ENCODE peak calls at places on chromosomes 12 and 14, in four cellular contexts. G is transverse colon, D is body of pancreas, H is heart right ventricle. U is an unnamed sample. For H3K4me1, the result is how much of the 10 kb centered on the place peaks cover.

GRCh38 chr12:62846506-62846905 is 88.4 kb downstream of the PPM1H start:
- DNase-seq in H (no peak), G (no peak), D (no peak), U (no peak)

GRCh38 chr12:31005944-31006361 is 67.7 kb upstream of the DDX11 start:
- DNase-seq in G (no peak), D (no peak), H (no peak), U (no peak)

GRCh38 chr12:91622981-91623380 is 440.4 kb upstream of the DCN start:
- DNase-seq in G (no peak), D (no peak), H (no peak), U (no peak)

GRCh38 chr12:124454735-124455134 is 112.7 kb downstream of the NCOR2 start:
- DNase-seq in G (no peak), D (no peak), H (no peak), U (no peak)

GRCh38 chr12:40065636-40066035 is 40.2 kb downstream of the SLC2A13 start:
- DNase-seq in H (no peak), G (no peak), D (no peak), U (peak)

GRCh38 chr12:130705174-130705880 is 10.8 kb downstream of the RIMBP2 start:
- DNase-seq in H (no peak), D (no peak), G (no peak), U (no peak)

GRCh38 chr12:112524676-112525425 is 106.1 kb downstream of the PTPN11 start:
- DNase-seq in D (no peak), H (no peak), G (no peak), U (no peak)

GRCh38 chr12:118704517-118704916 is 276.8 kb upstream of the SRRM4 start:
- DNase-seq in D (no peak), H (no peak), G (no peak), U (no peak)

GRCh38 chr12:94873368-94874085 is 130.0 kb downstream of the NDUFA12 start:
- DNase-seq in G (peak), H (no peak), D (no peak), U (peak)

GRCh38 chr12:102888511-102888910 is 28.5 kb downstream of the PAH start:
- DNase-seq in D (no peak), G (no peak), H (no peak), U (no peak)

GRCh38 chr14:93331375-93332031 is 1.3 kb downstream of the BTBD7 start:
- DNase-seq in D (no peak), H (peak), G (peak), U (no peak)

GRCh38 chr14:53533384-53533975 is 380.4 kb upstream of the DDHD1 start:
- DNase-seq in D (no peak), G (no peak), H (no peak), U (no peak)

GRCh38 chr14:55721353-55721752 is 141.3 kb downstream of the KTN1 start:
- DNase-seq in G (no peak), H (no peak), D (peak), U (no peak)

GRCh38 chr14:50045039-50045711 is 71.2 kb downstream of the VCPKMT start:
- DNase-seq in H (peak), G (peak), D (peak), U (no peak)
- H3K4me3 ChIP-seq in H (no peak), G (no peak), D (no peak), U (no peak)

GRCh38 chr12:51984657-51985056 is 22.1 kb upstream of the TAMALIN start:
- DNase-seq in H (no peak), D (no peak), G (no peak), U (no peak)
- H3K4me1 ChIP-seq in H (under half), D (under half), G (under half), U (under half)

DNA sequence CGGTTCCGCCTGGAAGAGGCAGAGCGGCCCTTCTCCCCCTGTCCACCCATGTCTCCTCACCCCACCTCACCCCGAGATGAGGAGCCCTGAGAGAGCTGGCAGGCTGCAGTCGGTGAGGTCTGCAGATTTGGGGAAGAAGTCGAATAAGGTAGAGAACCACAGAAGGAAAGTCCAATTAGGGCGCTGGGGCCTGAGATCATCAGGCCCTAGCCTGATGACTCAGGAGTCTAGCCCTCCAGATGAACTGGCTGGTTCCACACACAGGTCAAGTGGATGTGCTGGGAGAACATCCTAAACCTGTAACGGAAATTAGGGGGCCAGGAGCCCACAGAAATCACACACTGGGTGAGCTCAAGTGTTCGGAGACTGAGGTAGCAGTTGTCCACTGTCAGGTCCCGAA is 1.1 kb upstream of the METTL17 start:
- DNase-seq in H (no peak), D (no peak), G (no peak), U (no peak)
- H3K4me3 ChIP-seq in H (peak), D (no peak), G (no peak), U (no peak)

DNA sequence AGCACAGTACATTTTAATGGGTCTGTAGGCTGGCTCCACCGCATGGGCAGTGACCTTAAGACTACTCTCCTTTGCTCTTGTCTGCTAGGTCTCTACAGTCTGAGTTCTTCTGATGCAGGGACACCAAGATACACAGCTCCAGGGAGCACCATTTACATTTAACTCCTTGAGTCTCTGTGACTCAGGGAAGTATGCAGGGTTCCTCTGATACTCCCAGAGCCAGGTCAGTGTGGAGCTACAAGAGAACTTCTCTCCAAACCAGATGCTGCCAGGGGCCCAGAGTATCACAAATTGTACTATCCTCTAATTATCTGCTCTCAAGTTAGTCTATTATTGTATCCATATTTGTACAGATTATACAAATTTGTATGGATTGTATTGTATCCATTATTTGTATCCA is 15.2 kb downstream of the ZFP36L1 start:
- DNase-seq in H (no peak), D (no peak), G (no peak), U (no peak)
- H3K4me1 ChIP-seq in H (half or more), D (half or more), G (under half), U (under half)

DNA sequence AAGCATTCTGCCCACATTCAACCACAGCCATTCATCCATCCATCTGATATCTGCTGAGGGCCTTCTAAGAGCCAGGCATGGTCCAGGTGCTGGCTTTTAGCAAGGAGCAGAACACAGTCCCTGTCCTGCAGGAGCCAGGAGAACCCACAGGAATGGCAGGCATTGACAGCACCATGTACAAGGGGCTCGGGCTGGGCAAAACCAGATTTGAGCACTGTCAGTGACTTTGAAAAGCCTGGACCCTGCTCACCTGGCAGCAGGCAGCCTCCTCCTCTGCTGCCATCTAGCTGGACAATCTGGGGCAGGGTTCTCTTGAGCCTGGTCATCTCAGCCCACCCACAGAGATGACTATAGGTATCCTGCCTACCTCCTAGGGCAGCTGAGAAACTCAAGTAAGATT is 136.9 kb downstream of the ZFP36L1 start:
- DNase-seq in H (no peak), G (no peak), D (no peak), U (no peak)
- H3K4me3 ChIP-seq in H (no peak), G (no peak), D (no peak), U (no peak)

DNA sequence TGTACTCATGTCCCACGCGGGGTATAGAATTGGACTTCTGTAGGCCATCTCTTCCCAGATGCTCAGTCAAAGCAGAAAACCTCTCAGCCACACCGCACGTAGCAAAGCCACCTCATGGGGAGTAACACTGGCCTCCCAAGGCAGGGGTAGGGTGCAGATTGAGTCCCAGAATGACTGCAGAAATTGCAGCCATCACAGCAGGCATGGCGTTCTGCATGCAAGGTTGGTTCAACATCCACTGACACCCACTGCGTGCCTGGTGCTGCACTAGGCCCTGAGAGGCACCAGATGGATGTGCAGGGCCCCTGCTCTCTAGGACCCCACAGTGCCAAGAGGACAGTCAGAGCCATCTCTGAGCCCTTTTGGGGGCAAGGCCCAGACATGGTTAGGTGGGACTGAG is 39.9 kb downstream of the RAB35 start:
- DNase-seq in D (no peak), G (no peak), H (no peak), U (no peak)
- H3K4me1 ChIP-seq in D (under half), G (under half), H (under half), U (under half)

DNA sequence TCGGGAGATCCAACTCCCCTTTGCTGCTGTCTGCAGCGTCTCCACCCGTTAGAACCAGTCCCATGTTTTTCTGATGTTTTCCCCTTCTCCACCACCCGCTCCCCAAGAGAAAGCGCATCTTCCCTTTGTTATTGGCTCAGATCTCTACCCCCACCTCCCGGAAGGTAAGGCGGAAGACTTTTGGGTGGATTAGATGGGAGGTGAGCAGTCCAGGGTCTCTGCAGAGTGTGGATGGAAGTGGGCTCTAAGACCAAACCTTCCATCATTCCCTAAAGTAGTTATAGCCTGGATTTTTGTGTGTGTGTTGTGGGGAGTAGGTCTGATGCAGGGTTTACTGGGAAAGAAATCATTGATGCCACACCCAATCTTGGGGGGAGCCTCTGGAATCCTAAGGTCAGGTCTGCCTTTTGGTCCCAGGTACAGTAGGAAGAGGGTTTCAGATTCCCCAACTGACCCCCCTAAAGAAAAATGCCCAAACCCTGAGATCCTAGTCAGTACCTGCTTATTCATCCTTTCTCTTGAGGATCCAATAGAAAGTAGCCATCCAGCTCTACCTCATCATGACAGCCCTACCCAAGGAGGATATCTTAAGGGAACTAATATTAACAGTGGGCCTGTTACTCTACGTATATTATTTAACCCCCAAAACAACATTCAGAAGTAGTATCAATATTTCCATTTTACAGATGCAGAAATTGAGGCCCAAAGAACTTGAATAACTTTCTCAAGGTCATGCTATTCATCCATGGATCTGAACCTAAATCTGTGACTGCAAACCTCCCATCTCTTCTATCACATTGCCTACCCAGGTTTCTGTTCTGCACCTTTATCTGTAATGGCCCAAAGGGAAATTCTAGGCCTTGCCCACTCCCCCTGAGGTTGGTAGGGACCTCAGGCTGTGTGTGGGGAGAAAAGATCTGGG is 1.0 kb downstream of the KIF5A start:
- DNase-seq in D (no peak), H (no peak), G (no peak), U (no peak)
- H3K4me3 ChIP-seq in D (no peak), H (no peak), G (no peak), U (no peak)

DNA sequence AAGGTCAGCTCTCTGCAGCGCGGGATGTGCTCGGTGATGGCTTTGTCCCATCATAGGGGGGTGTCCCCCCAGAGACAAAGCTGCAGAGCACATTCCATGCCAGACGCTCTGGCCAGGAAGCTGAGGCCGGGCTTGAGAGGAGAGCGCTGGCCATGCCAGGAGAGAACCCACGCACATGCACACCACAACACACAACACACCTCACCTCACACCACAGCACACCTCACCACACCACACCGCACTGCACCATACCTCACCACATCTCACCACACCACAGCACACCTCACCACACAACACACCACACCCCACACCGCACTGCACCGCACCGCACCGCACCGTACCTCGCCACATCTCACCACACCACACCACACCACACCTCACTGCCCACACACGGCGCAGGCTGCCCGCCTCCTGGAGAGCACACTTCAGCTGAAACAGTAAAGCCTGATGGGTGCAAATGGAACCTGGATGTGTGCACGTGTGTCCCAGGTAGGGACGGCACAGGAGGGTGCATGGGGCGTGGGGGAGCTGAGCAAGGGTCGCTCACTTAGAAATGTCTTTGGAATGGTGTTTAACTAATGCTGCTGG is 10.8 kb downstream of the ANKRD9 start:
- DNase-seq in H (no peak), G (no peak), D (no peak), U (no peak)
- H3K4me1 ChIP-seq in H (half or more), G (under half), D (under half), U (under half)

GRCh38 chr12:26791328-26791791 is 41.6 kb downstream of the ITPR2 start:
- DNase-seq in G (no peak), H (no peak), D (no peak), U (no peak)

GRCh38 chr12:26786491-26787124 is 46.4 kb downstream of the ITPR2 start:
- DNase-seq in D (no peak), G (no peak), H (peak), U (no peak)

GRCh38 chr12:26790645-26790994 is 42.4 kb downstream of the ITPR2 start:
- DNase-seq in H (no peak), G (no peak), D (no peak), U (no peak)

GRCh38 chr12:26787125-26787495 is 45.9 kb downstream of the ITPR2 start:
- DNase-seq in G (no peak), H (peak), D (no peak), U (no peak)

GRCh38 chr12:26789731-26790644 is 43.0 kb downstream of the ITPR2 start:
- DNase-seq in H (no peak), G (peak), D (no peak), U (peak)
- H3K4me3 ChIP-seq in H (no peak), G (no peak), D (no peak), U (no peak)

DNA sequence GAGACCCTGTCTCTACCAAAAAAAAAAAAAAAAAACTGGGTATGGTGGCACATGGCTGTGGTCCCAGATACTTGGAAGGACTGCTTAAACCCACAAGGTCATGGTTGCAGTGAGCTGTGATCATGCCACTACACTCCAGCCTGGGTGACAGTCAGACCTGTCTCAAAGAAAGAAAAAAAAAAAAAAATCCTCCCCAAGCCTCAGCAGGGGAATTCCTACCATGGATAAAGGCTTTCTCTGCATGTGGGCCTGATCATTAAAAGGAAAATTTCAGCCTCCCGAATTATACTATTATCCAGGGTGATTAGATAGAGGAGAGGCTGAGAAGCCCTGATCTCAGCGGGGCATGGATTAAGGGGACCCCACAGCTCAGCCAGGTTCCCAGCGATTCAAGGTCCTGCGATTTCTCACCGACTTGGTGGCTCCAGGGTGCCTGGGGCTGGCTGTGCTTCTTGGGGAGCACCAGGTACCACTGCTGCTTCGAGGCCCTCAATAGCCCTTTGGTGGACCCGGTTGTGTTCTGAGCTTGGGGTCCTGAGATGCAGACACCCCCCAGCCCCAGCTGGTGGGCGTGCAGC is 5.6 kb downstream of the SH2B3 start:
- DNase-seq in H (no peak), G (no peak), D (peak), U (no peak)
- H3K4me1 ChIP-seq in H (half or more), G (under half), D (half or more), U (under half)

U was measured in HAP-1.